ENCODE peak calls at places on chromosomes 6 and 20, in four cellular contexts. D is amniotic stem cell, G is NCI-H1417, U is RWPE1. M is an unnamed sample.

GRCh38 chr20:62219101-62219991 is 732 bp downstream of the HRH3 start:
- DNase-seq in D (no peak), G (peak), U (no peak), M (no peak)

GRCh38 chr6:112298816-112299281 is 44.5 kb upstream of the LAMA4 start:
- DNase-seq in D (peak), G (no peak), U (peak), M (no peak)

GRCh38 chr20:33915726-33916331 is 77.9 kb upstream of the RALY start:
- DNase-seq in D (no peak), G (peak), U (peak), M (peak)

GRCh38 chr20:34426026-34426425 is 63.0 kb downstream of the ITCH start:
- DNase-seq in D (no peak), G (no peak), U (no peak), M (no peak)

GRCh38 chr6:28838289-28838633 is 85.5 kb downstream of the TRIM27 start:
- DNase-seq in D (peak), G (peak), U (no peak), M (peak)

GRCh38 chr6:25389501-25389900 is 110.3 kb downstream of the CARMIL1 start:
- DNase-seq in D (peak), G (peak), U (peak), M (no peak)

GRCh38 chr6:41257369-41258195 is 28.9 kb downstream of the TREM1 start:
- DNase-seq in D (no peak), G (peak), U (no peak), M (no peak)

GRCh38 chr6:47083586-47084047 is 41.5 kb upstream of the ADGRF1 start:
- DNase-seq in D (no peak), G (peak), U (peak), M (no peak)

GRCh38 chr6:37731888-37732287 is 34.2 kb upstream of the MDGA1 start:
- DNase-seq in D (no peak), G (no peak), U (no peak), M (no peak)

GRCh38 chr20:35561268-35561667 is 19.4 kb downstream of the ERGIC3 start:
- DNase-seq in D (no peak), G (peak), U (peak), M (no peak)

GRCh38 chr6:141925001-141925400 is 207.7 kb upstream of the GJE1 start:
- DNase-seq in D (no peak), G (no peak), U (no peak), M (no peak)

M was measured in activated T-helper 1 cell treated with anti-CD3 and anti-CD28 coated beads, Interleukin-2, amount 50 U/mL, for 16 hours.